ENCODE peak calls at places on chromosomes 6 and 20, in six cellular contexts. B is CD8-positive, alpha-beta T cell; J is GM12865; I is neural progenitor cell; T is cardiac fibroblast; P is mammary epithelial cell. G is an unnamed sample.

GRCh38 chr6:129818251-129818650 is 42.9 kb downstream of the TMEM244 start:
- DNase-seq in B (no peak), J (no peak), I (no peak), T (no peak), P (no peak), G (no peak)

GRCh38 chr20:13648291-13648690 is 9.6 kb upstream of the TASP1 start:
- DNase-seq in B (no peak), J (no peak), I (no peak), T (no peak), P (no peak), G (no peak)

GRCh38 chr20:18904624-18905023 is 91.0 kb downstream of the SCP2D1 start:
- DNase-seq in B (no peak), J (peak; percentile 9), I (peak; percentile 18), T (peak; percentile 5), P (no peak), G (no peak)

GRCh38 chr20:36275011-36275410 is 31.1 kb upstream of the DLGAP4 start:
- DNase-seq in B (no peak), J (no peak), I (no peak), T (no peak), P (no peak), G (no peak)

GRCh38 chr6:35219683-35220326 is 6.0 kb downstream of the SCUBE3 start:
- DNase-seq in B (no peak), J (no peak), I (no peak), T (no peak), P (no peak), G (no peak)

GRCh38 chr6:112010328-112010727 is 43.6 kb upstream of the CCN6 start:
- DNase-seq in B (peak; percentile 63), J (no peak), I (no peak), T (peak; percentile 32), P (peak; percentile 21), G (no peak)

GRCh38 chr20:61661583-61661982 is 404.1 kb downstream of the TAF4 start:
- DNase-seq in B (no peak), J (no peak), I (no peak), T (no peak), P (no peak), G (no peak)

GRCh38 chr6:147040041-147040440 is 164.2 kb upstream of the STXBP5 start:
- DNase-seq in B (no peak), J (no peak), I (no peak), T (peak; percentile 46), P (no peak), G (no peak)

GRCh38 chr20:21862958-21863357 is 157.5 kb downstream of the PAX1 start:
- DNase-seq in B (no peak), J (no peak), I (no peak), T (no peak), P (no peak), G (no peak)

GRCh38 chr6:77448546-77448945 is 14.7 kb downstream of the HTR1B start:
- DNase-seq in B (no peak), J (no peak), I (no peak), T (no peak), P (no peak), G (no peak)

GRCh38 chr6:169345198-169345597 is 91.6 kb upstream of the THBS2 start:
- DNase-seq in B (no peak), J (no peak), I (no peak), T (no peak), P (no peak), G (no peak)

GRCh38 chr6:125014157-125014957 is 52.1 kb downstream of the RNF217 start:
- DNase-seq in B (no peak), J (no peak), I (no peak), T (peak; percentile 81), P (peak; percentile 46), G (no peak)

DNA sequence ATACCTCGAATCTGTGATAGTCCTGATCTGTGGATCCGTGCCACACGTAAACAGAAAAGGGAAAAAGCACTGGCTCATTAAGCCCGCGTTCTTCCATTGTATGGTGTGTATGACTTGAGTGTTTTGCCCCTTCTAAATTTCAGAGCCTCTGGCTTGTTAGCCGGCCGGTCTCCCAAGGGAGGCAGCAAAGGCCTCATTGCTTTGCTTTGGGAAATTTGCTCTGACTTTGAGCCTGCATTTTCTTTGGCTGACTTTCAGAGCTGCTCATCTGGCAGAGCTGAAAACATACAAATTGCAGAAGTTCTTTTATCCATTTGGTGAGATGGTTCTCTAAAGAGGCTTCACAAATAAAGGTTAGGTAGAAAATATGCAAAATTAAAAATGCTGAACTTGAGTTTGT is 123.0 kb downstream of the UTRN start:
- DNase-seq in B (no peak), J (no peak), I (peak; percentile 9), T (peak; percentile 81), P (no peak), G (no peak)
- TF ChIP-seq CTCF in B (no peak), J (no peak), I (no peak), T (no peak), P (no peak), G (no peak)

GRCh38 chr20:31676534-31677030 is 38.9 kb downstream of the COX4I2 start:
- DNase-seq in B (no peak), J (no peak), I (no peak), T (no peak), P (no peak), G (no peak)
- H3K4me3 ChIP-seq in B (peak overlapping the region; percentile 66), J (peak overlapping the region; percentile 87), I (no peak overlapping the region), T (no peak overlapping the region), P (no peak overlapping the region), G (peak overlapping the region; percentile 76)

GRCh38 chr6:1893470-1894130 is 283.9 kb downstream of the FOXC1 start:
- DNase-seq in B (no peak), J (no peak), I (peak; percentile 63), T (no peak), P (no peak), G (no peak)
- TF ChIP-seq CTCF in B (no peak), J (peak; percentile 2), I (peak; percentile 70), T (no peak), P (no peak), G (peak; percentile 15)

GRCh38 chr6:75333811-75334210 is 49.2 kb upstream of the TMEM30A start:
- DNase-seq in B (no peak), J (no peak), I (no peak), T (no peak), P (no peak), G (no peak)
- H3K4me3 ChIP-seq in B (no peak overlapping the region), J (no peak overlapping the region), I (peak overlapping the region; percentile 47), T (no peak overlapping the region), P (no peak overlapping the region), G (no peak overlapping the region)

DNA sequence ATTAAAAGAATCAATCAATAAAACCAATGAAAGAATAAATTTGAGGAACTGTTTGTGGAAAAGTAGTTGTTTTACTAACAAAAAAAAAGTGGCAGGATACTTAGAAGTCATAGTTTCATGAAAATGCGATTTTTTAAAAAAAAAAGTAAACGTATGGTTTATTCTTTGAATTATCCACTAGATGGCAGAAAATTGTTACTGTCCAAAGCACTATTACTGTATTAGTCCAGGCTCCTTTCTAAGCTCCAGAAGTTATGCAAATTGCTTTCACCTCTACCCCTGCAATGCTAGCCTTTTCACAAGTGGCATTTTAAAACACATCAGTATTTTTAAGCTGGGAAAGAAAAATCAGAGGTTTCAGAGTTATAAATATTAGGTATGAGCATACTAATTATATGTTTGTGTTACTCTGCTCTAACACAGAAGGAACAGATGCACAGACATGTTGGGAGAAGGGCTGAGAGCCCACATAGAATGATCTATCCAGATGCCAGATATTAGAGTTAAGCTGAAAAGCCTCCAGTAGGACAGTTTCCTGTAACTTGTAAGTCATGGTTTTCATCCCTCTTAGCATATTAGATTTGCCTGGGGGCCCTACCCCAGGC is 63.9 kb downstream of the FHL5 start:
- DNase-seq in B (no peak), J (peak; percentile 68), I (peak; percentile 28), T (peak; percentile 62), P (peak; percentile 1), G (no peak)
- TF ChIP-seq CTCF in B (peak; percentile 44), J (peak; percentile 19), I (peak; percentile 55), T (peak; percentile 33), P (peak; percentile 7), G (peak; percentile 38)

DNA sequence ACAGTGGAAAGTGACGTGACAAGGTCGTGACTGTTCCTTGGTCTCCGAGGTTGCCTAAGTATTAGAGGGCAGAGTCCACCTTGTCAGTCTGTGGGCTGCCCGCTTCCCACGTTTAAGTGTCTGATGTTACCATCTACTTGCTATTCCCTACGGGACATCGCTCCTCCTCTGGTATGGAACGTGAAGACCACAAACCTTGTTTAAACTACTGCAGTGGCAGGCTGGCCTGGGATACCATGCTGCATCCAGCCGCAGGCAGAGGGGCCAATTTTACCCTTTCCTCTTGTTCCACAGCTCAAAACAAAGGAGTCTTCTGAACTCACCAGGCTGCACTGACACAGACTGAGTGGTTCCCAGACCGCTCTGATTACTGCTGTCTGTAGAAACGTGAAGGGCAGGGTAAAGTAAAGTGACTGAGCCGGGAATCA is 275.9 kb downstream of the FOXC1 start:
- DNase-seq in B (no peak), J (no peak), I (peak; percentile 55), T (no peak), P (no peak), G (no peak)
- H3K4me3 ChIP-seq in B (no peak overlapping the region), J (no peak overlapping the region), I (no peak overlapping the region), T (no peak overlapping the region), P (no peak overlapping the region), G (no peak overlapping the region)

G was measured in GM06990.